ENCODE peak calls at places on chromosomes 5 and 9, in eight cellular contexts. B is H9, O is upper lobe of right lung, H is transverse colon, A is heart right ventricle, V is A549, W is thoracic aorta, M is mammary epithelial cell. K is an unnamed sample. For H3K4me1, the result is how much of the 10 kb centered on the place peaks cover.

GRCh38 chr9:4678679-4679267 is 596 bp upstream of the CDC37L1 start:
- DNase-seq in A (no peak), B (no peak), W (no peak), H (no peak), V (peak), O (no peak), M (peak), K (no peak)

GRCh38 chr5:41747291-41747690 is 122.9 kb downstream of the OXCT1 start:
- DNase-seq in M (peak), B (no peak), O (no peak), V (no peak), A (no peak), H (no peak), W (peak), K (no peak)

GRCh38 chr5:100708625-100709171 is 173.5 kb downstream of the FAM174A start:
- DNase-seq in V (no peak), B (no peak), O (no peak), W (no peak), M (no peak), A (no peak), H (no peak), K (no peak)

GRCh38 chr5:66710557-66710956 is 114.4 kb downstream of the MAST4 start:
- DNase-seq in B (no peak), H (no peak), W (no peak), V (no peak), O (no peak), A (peak), M (peak), K (no peak)

GRCh38 chr5:34511915-34512314 is 144.2 kb upstream of the RAI14 start:
- DNase-seq in H (no peak), M (no peak), A (peak), O (no peak), V (no peak), W (no peak), B (peak), K (peak)

GRCh38 chr9:20551236-20551635 is 71.1 kb downstream of the MLLT3 start:
- DNase-seq in W (no peak), H (no peak), B (no peak), O (no peak), V (peak), A (no peak), M (peak), K (no peak)

GRCh38 chr9:125594211-125594610 is 112.8 kb downstream of the MAPKAP1 start:
- DNase-seq in V (no peak), A (no peak), H (no peak), M (no peak), O (no peak), W (no peak), B (no peak), K (no peak)

GRCh38 chr5:125059255-125060050 is 313.0 kb upstream of the ZNF608 start:
- DNase-seq in O (no peak), A (no peak), B (no peak), V (no peak), M (no peak), W (no peak), H (no peak), K (no peak)

GRCh38 chr5:77921369-77921768 is 145.2 kb upstream of the TBCA start:
- DNase-seq in A (no peak), M (peak), V (no peak), O (no peak), W (no peak), B (no peak), H (no peak), K (no peak)

GRCh38 chr9:81529556-81530193 is 159.7 kb downstream of the TLE1 start:
- DNase-seq in O (no peak), H (no peak), V (peak), A (no peak), W (no peak), B (no peak), M (peak), K (no peak)

GRCh38 chr5:135221696-135222095 is 177.3 kb downstream of the MACROH2A1 start:
- DNase-seq in B (no peak), H (no peak), V (no peak), A (no peak), M (no peak), O (peak), W (no peak), K (no peak)

GRCh38 chr9:121844090-121844489 is 192.7 kb downstream of the DAB2IP start:
- DNase-seq in H (no peak), M (no peak), W (no peak), B (no peak), O (no peak), V (no peak), A (no peak), K (no peak)

GRCh38 chr5:107533946-107534876 is 136.5 kb downstream of the EFNA5 start:
- DNase-seq in W (no peak), V (no peak), M (no peak), O (no peak), A (no peak), B (no peak), H (no peak), K (no peak)

GRCh38 chr9:127763918-127764384 is 14.5 kb downstream of the SH2D3C start:
- DNase-seq in V (peak), W (no peak), B (peak), M (no peak), A (peak), O (peak), H (peak), K (no peak)

GRCh38 chr9:116549061-116549664 is 137.9 kb upstream of the TRIM32 start:
- DNase-seq in H (peak), B (no peak), O (peak), W (peak), V (peak), M (peak), A (peak), K (peak)

GRCh38 chr5:6525910-6526309 is 77.3 kb downstream of the UBE2QL1 start:
- DNase-seq in M (no peak), A (no peak), B (peak), H (no peak), O (no peak), W (no peak), V (peak), K (no peak)

GRCh38 chr5:104096451-104096850 is 533.9 kb upstream of the NUDT12 start:
- DNase-seq in H (no peak), O (no peak), A (no peak), M (no peak), B (no peak), V (no peak), W (no peak), K (no peak)

GRCh38 chr5:74075496-74075895 is 449.5 kb downstream of the ARHGEF28 start:
- DNase-seq in W (no peak), O (no peak), H (no peak), B (no peak), M (no peak), A (no peak), V (no peak), K (no peak)

GRCh38 chr9:132099184-132099583 is 19.5 kb upstream of the MED27 start:
- DNase-seq in W (no peak), M (no peak), V (no peak), O (no peak), B (no peak), A (no peak), H (no peak), K (no peak)

GRCh38 chr5:133203317-133204305 is 151.8 kb downstream of the HSPA4 start:
- DNase-seq in B (no peak), A (no peak), V (no peak), O (no peak), H (no peak), M (no peak), W (no peak), K (no peak)

GRCh38 chr5:80055491-80056170 is 20.5 kb downstream of the THBS4 start:
- DNase-seq in B (peak), O (no peak), A (no peak), M (peak), W (no peak), H (no peak), V (no peak), K (no peak)

GRCh38 chr9:93025736-93026135 is 32.8 kb upstream of the SUSD3 start:
- DNase-seq in H (no peak), W (no peak), B (no peak), V (no peak), A (no peak), M (no peak), O (no peak), K (no peak)

GRCh38 chr5:148735301-148735700 is 81.0 kb upstream of the HTR4 start:
- DNase-seq in O (no peak), H (no peak), W (no peak), A (no peak), V (no peak), B (no peak), M (no peak), K (no peak)

GRCh38 chr9:134616341-134616740 is 25.3 kb upstream of the COL5A1 start:
- DNase-seq in O (no peak), H (no peak), B (no peak), V (no peak), W (no peak), A (no peak), M (no peak), K (no peak)

GRCh38 chr9:89668216-89668867 is 63.5 kb downstream of the GADD45G start:
- DNase-seq in A (no peak), B (no peak), W (no peak), O (no peak), V (no peak), H (no peak), M (no peak), K (no peak)

GRCh38 chr5:63923914-63924313 is 38.3 kb downstream of the HTR1A start:
- DNase-seq in O (no peak), V (peak), H (peak), A (no peak), B (no peak), W (no peak), M (no peak), K (no peak)

GRCh38 chr9:114732842-114733241 is 50.9 kb upstream of the TEX48 start:
- DNase-seq in A (no peak), B (no peak), W (no peak), V (peak), M (peak), H (no peak), O (no peak), K (no peak)

GRCh38 chr5:149143470-149143869 is 2.2 kb downstream of the ABLIM3 start:
- DNase-seq in A (no peak), M (no peak), B (no peak), W (no peak), H (no peak), V (no peak), O (no peak), K (no peak)

GRCh38 chr5:23991406-23991805 is 484.0 kb downstream of the PRDM9 start:
- DNase-seq in W (no peak), V (no peak), M (no peak), H (no peak), A (no peak), O (no peak), B (no peak), K (no peak)

GRCh38 chr9:138053996-138054752 is 176.6 kb downstream of the CACNA1B start:
- DNase-seq in H (no peak), M (no peak), B (peak), A (no peak), W (no peak), V (peak), O (peak), K (no peak)

GRCh38 chr9:89625721-89626687 is 21.2 kb downstream of the GADD45G start:
- DNase-seq in V (no peak), H (no peak), B (no peak), W (no peak), A (no peak), M (no peak), O (no peak), K (no peak)

GRCh38 chr9:118686940-118687339 is 682.3 kb downstream of the BRINP1 start:
- DNase-seq in O (no peak), A (no peak), H (no peak), W (no peak), V (no peak), M (no peak), B (no peak), K (no peak)

GRCh38 chr9:76219555-76220151 is 174.6 kb downstream of the RFK start:
- DNase-seq in M (no peak), O (no peak), W (no peak), V (peak), H (no peak), A (no peak), B (peak), K (no peak)

GRCh38 chr5:1526681-1527131 is 2.9 kb upstream of the LPCAT1 start:
- DNase-seq in B (no peak), W (peak), V (no peak), M (no peak), A (no peak), H (peak), O (peak), K (no peak)

GRCh38 chr9:18611946-18612345 is 138.0 kb downstream of the ADAMTSL1 start:
- DNase-seq in M (no peak), B (no peak), H (no peak), W (no peak), O (no peak), A (no peak), V (no peak), K (no peak)

GRCh38 chr9:93304574-93305496 is 120.9 kb downstream of the WNK2 start:
- DNase-seq in A (peak), O (peak), M (peak), H (peak), W (no peak), V (peak), B (peak), K (peak)

GRCh38 chr5:22852807-22853670 is at the start of gene CDH12:
- DNase-seq in O (no peak), M (peak), H (no peak), V (no peak), A (no peak), W (no peak), B (peak), K (no peak)

GRCh38 chr9:15873573-15874177 is 320.8 kb downstream of the CCDC171 start:
- DNase-seq in W (no peak), A (no peak), O (no peak), B (no peak), H (no peak), V (peak), M (peak), K (no peak)
- TF ChIP-seq CTCF in W (peak), A (peak), O (peak), B (peak), H (peak), V (peak), M (peak), K (peak)

GRCh38 chr5:56069652-56070226 is 75.0 kb upstream of the IL6ST start:
- DNase-seq in H (no peak), A (no peak), B (no peak), V (no peak), W (no peak), O (no peak), M (no peak), K (no peak)
- H3K4me1 ChIP-seq in H (under half), A (under half), B (under half), V (under half), W (under half), O (under half), M (under half), K (under half)

GRCh38 chr5:14665949-14666741 is 1.6 kb downstream of the OTULIN start:
- DNase-seq in B (no peak), O (peak), M (peak), W (no peak), V (peak), A (no peak), H (peak), K (no peak)
- TF ChIP-seq CTCF in B (peak), O (no peak), M (peak), W (no peak), V (no peak), A (no peak), H (no peak), K (no peak)

GRCh38 chr9:35116898-35117551 is 1.4 kb upstream of the ATOSB start:
- DNase-seq in H (peak), W (peak), A (peak), M (peak), V (peak), O (peak), B (peak), K (peak)

GRCh38 chr9:35114113-35114847 is 1.4 kb downstream of the ATOSB start:
- DNase-seq in V (peak), A (peak), B (peak), W (peak), M (peak), O (peak), H (peak), K (peak)

GRCh38 chr9:35116539-35116897 is 856 bp upstream of the ATOSB start:
- DNase-seq in W (no peak), B (no peak), O (no peak), V (no peak), H (no peak), A (no peak), M (no peak), K (no peak)

GRCh38 chr9:35115680-35116538 is at the start of gene ATOSB:
- DNase-seq in M (peak), W (peak), O (peak), B (peak), V (peak), A (peak), H (peak), K (peak)

GRCh38 chr9:35114921-35115341 is 731 bp downstream of the ATOSB start:
- DNase-seq in O (peak), H (peak), V (peak), A (peak), M (peak), B (peak), W (no peak), K (peak)
- H3K4me1 ChIP-seq in O (half or more), H (half or more), V (under half), A (half or more), M (under half), B (under half), W (half or more), K (half or more)

DNA sequence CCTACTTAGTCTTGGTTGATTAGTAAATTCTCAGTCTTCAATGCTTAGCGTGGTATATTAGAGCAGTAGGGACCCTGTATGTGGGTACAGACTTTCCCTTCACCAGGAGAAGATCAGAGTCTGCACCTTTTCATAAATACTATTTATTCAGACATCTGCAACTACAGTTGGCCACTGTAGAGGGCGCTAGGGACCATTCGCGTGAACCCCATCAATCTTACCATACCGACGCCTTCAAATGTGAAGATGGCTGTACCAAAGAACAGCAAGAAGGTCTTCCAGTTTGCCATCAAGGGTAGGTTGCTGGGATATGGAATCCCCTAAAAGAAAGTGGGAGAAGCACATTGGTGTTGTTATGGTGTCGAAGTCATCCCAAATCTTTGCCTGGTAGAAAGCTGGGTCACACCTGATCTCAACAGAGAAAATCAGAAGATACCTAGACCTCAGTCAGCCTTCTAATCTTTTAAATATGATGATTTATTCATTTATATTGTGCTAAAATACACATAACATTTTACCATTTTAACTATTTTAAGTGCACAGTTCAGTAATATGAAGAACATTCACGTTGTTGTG is 19.1 kb downstream of the SLC36A3 start:
- DNase-seq in M (no peak), A (no peak), B (peak), H (no peak), W (no peak), O (no peak), V (peak), K (no peak)
- TF ChIP-seq CTCF in M (no peak), A (no peak), B (peak), H (no peak), W (no peak), O (peak), V (no peak), K (no peak)

DNA sequence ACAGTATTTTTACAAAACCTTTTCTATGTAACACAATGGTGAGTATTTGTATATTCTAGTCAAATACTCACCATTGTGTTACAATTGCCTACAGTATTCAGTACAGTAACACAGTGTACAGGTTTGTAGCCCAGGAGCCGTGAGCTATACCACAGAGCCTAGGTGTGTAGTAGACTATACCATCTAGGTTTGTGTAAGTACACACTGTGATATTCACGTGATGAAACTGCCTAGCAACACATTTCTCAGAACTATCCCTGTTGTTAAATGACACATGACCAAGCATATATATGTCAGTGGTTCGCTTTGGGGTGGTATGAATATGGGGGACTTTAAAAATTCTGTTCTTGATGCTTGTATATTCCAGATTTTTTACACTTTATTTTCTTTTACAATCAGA is 21.3 kb downstream of the SH3PXD2B start:
- DNase-seq in H (no peak), O (no peak), A (no peak), M (no peak), B (no peak), W (no peak), V (no peak), K (no peak)
- H3K4me1 ChIP-seq in H (under half), O (under half), A (half or more), M (under half), B (under half), W (under half), V (under half), K (under half)

DNA sequence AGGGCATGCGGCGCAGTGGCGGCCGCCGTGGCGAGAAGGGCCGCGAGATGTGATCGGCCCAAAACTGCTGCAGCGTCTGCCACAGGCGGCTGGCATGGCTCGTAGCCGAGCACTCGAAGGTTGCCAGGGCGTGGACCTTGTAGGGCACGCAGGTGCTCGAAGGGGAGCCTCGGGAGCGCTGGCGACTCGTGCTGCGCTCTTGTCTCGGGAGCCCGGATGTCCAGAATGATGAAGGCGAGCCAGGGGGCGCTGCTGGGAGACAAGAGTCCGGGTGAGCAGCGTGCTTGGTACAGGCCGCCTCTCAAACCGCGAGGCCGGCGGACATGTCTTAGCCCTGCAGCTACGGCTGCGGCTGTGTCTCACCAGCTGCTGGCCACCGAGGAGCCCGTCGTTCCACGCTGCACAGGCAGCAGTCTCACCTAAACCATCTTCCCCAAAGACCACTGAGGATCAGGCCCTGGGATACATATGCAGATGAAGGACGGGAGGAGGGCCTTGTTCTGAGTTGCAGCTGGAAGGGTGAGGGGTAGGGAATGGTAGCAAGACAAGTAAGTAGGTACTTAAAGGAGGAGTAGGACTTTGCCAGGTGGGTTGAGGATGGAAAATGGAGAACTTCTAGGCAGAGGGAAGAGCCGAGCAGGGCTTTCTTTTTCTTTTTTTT is 1.7 kb downstream of the CBY3 start:
- DNase-seq in V (no peak), W (peak), O (peak), B (peak), A (peak), H (peak), M (peak), K (peak)
- TF ChIP-seq CTCF in V (no peak), W (no peak), O (peak), B (peak), A (peak), H (peak), M (peak), K (no peak)